ENCODE peak calls at places on chromosomes 13 and 19, in nine cellular contexts. One of them, this sample, is unnamed.

GRCh38 chr19:497476-497860 is 1.2 kb downstream of the MADCAM1 start:
- DNase-seq in AG04450: no peak
- DNase-seq in H9: no peak
- DNase-seq in breast epithelium: no peak
- DNase-seq in mucosa of descending colon: no peak
- DNase-seq in heart left ventricle: no peak
- DNase-seq in OCI-LY7: no peak
- DNase-seq in GM06990: no peak
- DNase-seq in heart right ventricle: no peak
- DNase-seq in this sample: no peak

GRCh38 chr13:113086991-113087922 is 18.3 kb upstream of the F7 start:
- DNase-seq in heart right ventricle: no peak
- DNase-seq in AG04450: no peak
- DNase-seq in H9: no peak
- DNase-seq in GM06990: no peak
- DNase-seq in OCI-LY7: no peak
- DNase-seq in heart left ventricle: peak
- DNase-seq in breast epithelium: no peak
- DNase-seq in mucosa of descending colon: no peak
- DNase-seq in this sample: peak

GRCh38 chr19:10553943-10554381 is 10.3 kb downstream of the ATG4D start:
- DNase-seq in breast epithelium: no peak
- DNase-seq in H9: no peak
- DNase-seq in heart left ventricle: no peak
- DNase-seq in mucosa of descending colon: peak
- DNase-seq in OCI-LY7: peak
- DNase-seq in AG04450: no peak
- DNase-seq in GM06990: peak
- DNase-seq in heart right ventricle: no peak
- DNase-seq in this sample: no peak

GRCh38 chr13:63291701-63292100 is 1876.1 kb upstream of the PCDH20 start:
- DNase-seq in breast epithelium: no peak
- DNase-seq in H9: no peak
- DNase-seq in AG04450: no peak
- DNase-seq in mucosa of descending colon: no peak
- DNase-seq in heart left ventricle: no peak
- DNase-seq in heart right ventricle: no peak
- DNase-seq in OCI-LY7: no peak
- DNase-seq in GM06990: no peak
- DNase-seq in this sample: no peak

GRCh38 chr13:111936267-111936925 is 130.6 kb upstream of the SOX1 start:
- DNase-seq in H9: peak
- DNase-seq in AG04450: no peak
- DNase-seq in GM06990: no peak
- DNase-seq in heart right ventricle: no peak
- DNase-seq in OCI-LY7: no peak
- DNase-seq in mucosa of descending colon: no peak
- DNase-seq in breast epithelium: no peak
- DNase-seq in heart left ventricle: no peak
- DNase-seq in this sample: no peak

GRCh38 chr13:94520001-94520400 is 40.5 kb upstream of the DCT start:
- DNase-seq in H9: no peak
- DNase-seq in mucosa of descending colon: no peak
- DNase-seq in OCI-LY7: no peak
- DNase-seq in heart left ventricle: no peak
- DNase-seq in AG04450: no peak
- DNase-seq in GM06990: no peak
- DNase-seq in heart right ventricle: no peak
- DNase-seq in breast epithelium: no peak
- DNase-seq in this sample: no peak

GRCh38 chr13:67062160-67062559 is 168.0 kb downstream of the PCDH9 start:
- DNase-seq in breast epithelium: no peak
- DNase-seq in GM06990: no peak
- DNase-seq in AG04450: no peak
- DNase-seq in heart right ventricle: no peak
- DNase-seq in mucosa of descending colon: no peak
- DNase-seq in H9: no peak
- DNase-seq in OCI-LY7: no peak
- DNase-seq in heart left ventricle: no peak
- DNase-seq in this sample: no peak

GRCh38 chr13:113926951-113927660 is 46.8 kb downstream of the C13orf46 start:
- DNase-seq in heart left ventricle: peak
- DNase-seq in breast epithelium: peak
- DNase-seq in heart right ventricle: no peak
- DNase-seq in AG04450: no peak
- DNase-seq in OCI-LY7: no peak
- DNase-seq in GM06990: no peak
- DNase-seq in mucosa of descending colon: no peak
- DNase-seq in H9: peak
- DNase-seq in this sample: no peak

GRCh38 chr13:107254392-107254791 is 686.5 kb upstream of the ARGLU1 start:
- DNase-seq in mucosa of descending colon: no peak
- DNase-seq in H9: no peak
- DNase-seq in AG04450: no peak
- DNase-seq in breast epithelium: no peak
- DNase-seq in GM06990: no peak
- DNase-seq in heart left ventricle: no peak
- DNase-seq in heart right ventricle: no peak
- DNase-seq in OCI-LY7: no peak
- DNase-seq in this sample: no peak

GRCh38 chr19:15928321-15928720 is 6.0 kb downstream of the CYP4F11 start:
- DNase-seq in mucosa of descending colon: no peak
- DNase-seq in H9: no peak
- DNase-seq in heart right ventricle: no peak
- DNase-seq in GM06990: no peak
- DNase-seq in AG04450: no peak
- DNase-seq in heart left ventricle: no peak
- DNase-seq in breast epithelium: no peak
- DNase-seq in OCI-LY7: no peak
- DNase-seq in this sample: no peak

GRCh38 chr19:9839415-9839814 is 4.3 kb downstream of the PIN1 start:
- DNase-seq in AG04450: no peak
- DNase-seq in heart left ventricle: no peak
- DNase-seq in heart right ventricle: no peak
- DNase-seq in GM06990: no peak
- DNase-seq in breast epithelium: no peak
- DNase-seq in OCI-LY7: no peak
- DNase-seq in mucosa of descending colon: no peak
- DNase-seq in H9: no peak
- DNase-seq in this sample: no peak

GRCh38 chr13:49859568-49859967 is 67.1 kb upstream of the KPNA3 start:
- DNase-seq in AG04450: peak
- DNase-seq in heart right ventricle: no peak
- DNase-seq in GM06990: no peak
- DNase-seq in OCI-LY7: no peak
- DNase-seq in mucosa of descending colon: no peak
- DNase-seq in heart left ventricle: no peak
- DNase-seq in H9: no peak
- DNase-seq in breast epithelium: no peak
- DNase-seq in this sample: no peak

GRCh38 chr19:5632657-5633056 is 9.8 kb downstream of the SAFB start:
- DNase-seq in mucosa of descending colon: no peak
- DNase-seq in H9: no peak
- DNase-seq in OCI-LY7: no peak
- DNase-seq in GM06990: no peak
- DNase-seq in heart right ventricle: no peak
- DNase-seq in heart left ventricle: no peak
- DNase-seq in AG04450: no peak
- DNase-seq in breast epithelium: no peak
- DNase-seq in this sample: no peak

GRCh38 chr19:51439021-51439465 is 19.2 kb downstream of the SIGLEC8 start:
- DNase-seq in AG04450: no peak
- DNase-seq in breast epithelium: no peak
- DNase-seq in mucosa of descending colon: peak
- DNase-seq in OCI-LY7: peak
- DNase-seq in heart right ventricle: no peak
- DNase-seq in H9: peak
- DNase-seq in GM06990: no peak
- DNase-seq in heart left ventricle: no peak
- DNase-seq in this sample: no peak
- TF ChIP-seq CTCF in AG04450: peak
- TF ChIP-seq CTCF in breast epithelium: no peak
- TF ChIP-seq CTCF in mucosa of descending colon: no peak
- TF ChIP-seq CTCF in OCI-LY7: peak
- TF ChIP-seq CTCF in heart right ventricle: peak
- TF ChIP-seq CTCF in H9: peak
- TF ChIP-seq CTCF in GM06990: peak
- TF ChIP-seq CTCF in heart left ventricle: no peak
- TF ChIP-seq CTCF in this sample: no peak

GRCh38 chr19:12133069-12133468 is 7.1 kb downstream of the ZNF20 start:
- DNase-seq in H9: no peak
- DNase-seq in breast epithelium: no peak
- DNase-seq in AG04450: no peak
- DNase-seq in GM06990: no peak
- DNase-seq in OCI-LY7: no peak
- DNase-seq in heart right ventricle: no peak
- DNase-seq in mucosa of descending colon: no peak
- DNase-seq in heart left ventricle: no peak
- DNase-seq in this sample: no peak
- TF ChIP-seq CTCF in H9: no peak
- TF ChIP-seq CTCF in breast epithelium: no peak
- TF ChIP-seq CTCF in AG04450: no peak
- TF ChIP-seq CTCF in GM06990: no peak
- TF ChIP-seq CTCF in OCI-LY7: no peak
- TF ChIP-seq CTCF in heart right ventricle: no peak
- TF ChIP-seq CTCF in mucosa of descending colon: no peak
- TF ChIP-seq CTCF in heart left ventricle: no peak
- TF ChIP-seq CTCF in this sample: no peak

GRCh38 chr19:49151339-49152217 is 3.6 kb downstream of the HRC start:
- DNase-seq in heart right ventricle: peak
- DNase-seq in heart left ventricle: peak
- DNase-seq in OCI-LY7: peak
- DNase-seq in mucosa of descending colon: peak
- DNase-seq in GM06990: no peak
- DNase-seq in H9: peak
- DNase-seq in AG04450: no peak
- DNase-seq in breast epithelium: peak
- DNase-seq in this sample: peak

GRCh38 chr19:49154279-49154678 is 917 bp downstream of the HRC start:
- DNase-seq in breast epithelium: no peak
- DNase-seq in mucosa of descending colon: no peak
- DNase-seq in H9: no peak
- DNase-seq in OCI-LY7: no peak
- DNase-seq in AG04450: no peak
- DNase-seq in heart left ventricle: no peak
- DNase-seq in heart right ventricle: no peak
- DNase-seq in GM06990: no peak
- DNase-seq in this sample: no peak

GRCh38 chr19:49155005-49155826 is at the start of gene HRC:
- DNase-seq in heart right ventricle: peak
- DNase-seq in OCI-LY7: no peak
- DNase-seq in heart left ventricle: peak
- DNase-seq in mucosa of descending colon: no peak
- DNase-seq in GM06990: no peak
- DNase-seq in H9: peak
- DNase-seq in breast epithelium: no peak
- DNase-seq in AG04450: no peak
- DNase-seq in this sample: peak

GRCh38 chr19:49152218-49152550 is 3.0 kb downstream of the HRC start:
- DNase-seq in GM06990: no peak
- DNase-seq in H9: no peak
- DNase-seq in breast epithelium: no peak
- DNase-seq in heart left ventricle: no peak
- DNase-seq in AG04450: no peak
- DNase-seq in heart right ventricle: no peak
- DNase-seq in OCI-LY7: no peak
- DNase-seq in mucosa of descending colon: no peak
- DNase-seq in this sample: no peak

DNA sequence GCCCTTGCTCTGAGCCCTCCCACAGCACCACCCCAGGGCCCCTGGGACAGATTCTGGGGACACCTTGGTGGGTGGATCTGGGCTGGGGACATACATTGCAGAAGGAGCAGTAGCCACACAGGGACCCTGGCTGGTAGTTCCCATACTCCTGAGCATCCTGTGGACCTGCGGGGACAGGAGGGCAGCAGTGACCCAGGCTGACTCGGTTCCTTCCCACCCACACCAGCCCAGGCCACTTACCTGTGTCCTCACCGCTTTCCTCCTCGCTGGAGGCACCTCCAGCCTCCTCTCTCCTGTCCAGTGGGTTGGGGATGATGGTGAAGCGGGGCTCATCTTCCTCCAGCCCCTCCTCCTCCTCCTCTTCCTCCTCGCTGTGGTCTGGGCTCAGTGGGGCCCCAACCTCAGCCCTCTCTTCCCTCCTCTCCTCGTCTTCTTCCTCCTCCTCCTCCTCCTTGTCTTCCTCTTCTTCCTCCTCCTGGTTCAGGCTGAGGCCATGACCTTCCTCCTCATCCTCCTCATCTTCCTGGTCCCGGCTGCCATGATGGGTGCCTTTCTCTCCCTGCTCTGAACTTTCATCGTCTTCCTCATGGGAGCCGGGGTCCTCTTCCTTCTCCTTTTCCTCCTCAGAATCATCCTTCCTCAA is 1.9 kb downstream of the HRC start:
- DNase-seq in GM06990: no peak
- DNase-seq in OCI-LY7: no peak
- DNase-seq in heart left ventricle: no peak
- DNase-seq in mucosa of descending colon: no peak
- DNase-seq in heart right ventricle: no peak
- DNase-seq in AG04450: no peak
- DNase-seq in breast epithelium: no peak
- DNase-seq in H9: no peak
- DNase-seq in this sample: no peak
- TF ChIP-seq CTCF in GM06990: no peak
- TF ChIP-seq CTCF in OCI-LY7: no peak
- TF ChIP-seq CTCF in heart left ventricle: no peak
- TF ChIP-seq CTCF in mucosa of descending colon: no peak
- TF ChIP-seq CTCF in heart right ventricle: no peak
- TF ChIP-seq CTCF in AG04450: no peak
- TF ChIP-seq CTCF in breast epithelium: no peak
- TF ChIP-seq CTCF in H9: no peak
- TF ChIP-seq CTCF in this sample: no peak

GRCh38 chr19:38505958-38506357 is 72.5 kb downstream of the RYR1 start:
- DNase-seq in OCI-LY7: no peak
- DNase-seq in H9: no peak
- DNase-seq in AG04450: no peak
- DNase-seq in mucosa of descending colon: no peak
- DNase-seq in heart left ventricle: no peak
- DNase-seq in GM06990: no peak
- DNase-seq in breast epithelium: no peak
- DNase-seq in heart right ventricle: no peak
- DNase-seq in this sample: no peak

GRCh38 chr19:38499532-38499931 is 66.0 kb downstream of the RYR1 start:
- DNase-seq in heart left ventricle: no peak
- DNase-seq in AG04450: no peak
- DNase-seq in H9: no peak
- DNase-seq in heart right ventricle: no peak
- DNase-seq in mucosa of descending colon: no peak
- DNase-seq in breast epithelium: no peak
- DNase-seq in OCI-LY7: no peak
- DNase-seq in GM06990: no peak
- DNase-seq in this sample: no peak

GRCh38 chr19:38500450-38500849 is 67.0 kb downstream of the RYR1 start:
- DNase-seq in heart left ventricle: no peak
- DNase-seq in GM06990: no peak
- DNase-seq in H9: no peak
- DNase-seq in OCI-LY7: no peak
- DNase-seq in mucosa of descending colon: no peak
- DNase-seq in heart right ventricle: no peak
- DNase-seq in breast epithelium: no peak
- DNase-seq in AG04450: no peak
- DNase-seq in this sample: no peak

GRCh38 chr19:38506375-38506722 is 72.9 kb downstream of the RYR1 start:
- DNase-seq in heart right ventricle: no peak
- DNase-seq in mucosa of descending colon: no peak
- DNase-seq in OCI-LY7: no peak
- DNase-seq in breast epithelium: no peak
- DNase-seq in heart left ventricle: no peak
- DNase-seq in GM06990: no peak
- DNase-seq in AG04450: no peak
- DNase-seq in H9: no peak
- DNase-seq in this sample: no peak

GRCh38 chr19:38502410-38503143 is 69.1 kb downstream of the RYR1 start:
- DNase-seq in heart right ventricle: no peak
- DNase-seq in GM06990: no peak
- DNase-seq in breast epithelium: no peak
- DNase-seq in H9: no peak
- DNase-seq in mucosa of descending colon: no peak
- DNase-seq in heart left ventricle: no peak
- DNase-seq in AG04450: no peak
- DNase-seq in OCI-LY7: no peak
- DNase-seq in this sample: no peak
- TF ChIP-seq CTCF in heart right ventricle: no peak
- TF ChIP-seq CTCF in GM06990: no peak
- TF ChIP-seq CTCF in breast epithelium: no peak
- TF ChIP-seq CTCF in H9: no peak
- TF ChIP-seq CTCF in mucosa of descending colon: no peak
- TF ChIP-seq CTCF in heart left ventricle: no peak
- TF ChIP-seq CTCF in AG04450: no peak
- TF ChIP-seq CTCF in OCI-LY7: no peak
- TF ChIP-seq CTCF in this sample: no peak